ENCODE peak calls at places on chromosome 21, in seven cellular contexts. One of them, this sample, is unnamed.

GRCh38 chr21:42513151-42513984 is at the start of gene SLC37A1:
- DNase-seq in fibroblast of lung: no peak
- DNase-seq in AG04450: no peak
- DNase-seq in PC-9: peak; percentile 33
- DNase-seq in breast epithelium: no peak
- DNase-seq in SJCRH30: no peak
- DNase-seq in A549: no peak
- DNase-seq in this sample: no peak

GRCh38 chr21:42844411-42845113 is 34.8 kb downstream of the WDR4 start:
- DNase-seq in breast epithelium: no peak
- DNase-seq in PC-9: no peak
- DNase-seq in A549: no peak
- DNase-seq in SJCRH30: no peak
- DNase-seq in AG04450: no peak
- DNase-seq in fibroblast of lung: no peak
- DNase-seq in this sample: no peak

GRCh38 chr21:41653944-41654625 is 112.8 kb downstream of the RIPK4 start:
- DNase-seq in PC-9: no peak
- DNase-seq in SJCRH30: no peak
- DNase-seq in AG04450: no peak
- DNase-seq in fibroblast of lung: peak; percentile 42
- DNase-seq in breast epithelium: no peak
- DNase-seq in A549: no peak
- DNase-seq in this sample: no peak

GRCh38 chr21:23858878-23859277 is 1748.4 kb downstream of the MRPL39 start:
- DNase-seq in breast epithelium: no peak
- DNase-seq in SJCRH30: no peak
- DNase-seq in PC-9: no peak
- DNase-seq in AG04450: no peak
- DNase-seq in fibroblast of lung: no peak
- DNase-seq in A549: no peak
- DNase-seq in this sample: no peak

GRCh38 chr21:46116846-46117585 is 19.1 kb downstream of the COL6A2 start:
- DNase-seq in SJCRH30: peak; percentile 14
- DNase-seq in A549: no peak
- DNase-seq in fibroblast of lung: peak; percentile 81
- DNase-seq in AG04450: no peak
- DNase-seq in breast epithelium: peak; percentile 42
- DNase-seq in PC-9: peak; percentile 51
- DNase-seq in this sample: no peak

GRCh38 chr21:42684109-42684916 is 30.9 kb downstream of the PDE9A start:
- DNase-seq in A549: no peak
- DNase-seq in AG04450: no peak
- DNase-seq in SJCRH30: no peak
- DNase-seq in fibroblast of lung: no peak
- DNase-seq in breast epithelium: no peak
- DNase-seq in PC-9: no peak
- DNase-seq in this sample: no peak

GRCh38 chr21:38170283-38170682 is 86.5 kb upstream of the KCNJ15 start:
- DNase-seq in breast epithelium: no peak
- DNase-seq in A549: no peak
- DNase-seq in PC-9: no peak
- DNase-seq in SJCRH30: peak; percentile 45
- DNase-seq in AG04450: no peak
- DNase-seq in fibroblast of lung: peak; percentile 15
- DNase-seq in this sample: no peak

GRCh38 chr21:42156690-42157605 is 62.0 kb upstream of the ABCG1 start:
- DNase-seq in breast epithelium: peak; percentile 83
- DNase-seq in SJCRH30: peak; percentile 91
- DNase-seq in AG04450: no peak
- DNase-seq in fibroblast of lung: no peak
- DNase-seq in A549: no peak
- DNase-seq in PC-9: no peak
- DNase-seq in this sample: no peak

GRCh38 chr21:31354604-31355443 is 10.8 kb upstream of the TIAM1 start:
- DNase-seq in AG04450: peak; percentile 45
- DNase-seq in A549: peak; percentile 16
- DNase-seq in PC-9: peak; percentile 66
- DNase-seq in breast epithelium: peak; percentile 66
- DNase-seq in SJCRH30: no peak
- DNase-seq in fibroblast of lung: peak; percentile 57
- DNase-seq in this sample: peak; percentile 74

GRCh38 chr21:46180778-46181391 is 3.4 kb downstream of the SPATC1L start:
- DNase-seq in breast epithelium: peak; percentile 48
- DNase-seq in SJCRH30: no peak
- DNase-seq in fibroblast of lung: no peak
- DNase-seq in A549: no peak
- DNase-seq in PC-9: no peak
- DNase-seq in AG04450: no peak
- DNase-seq in this sample: no peak

GRCh38 chr21:39845581-39846130 is 21.6 kb upstream of the PCP4 start:
- DNase-seq in SJCRH30: peak; percentile 68
- DNase-seq in A549: no peak
- DNase-seq in PC-9: no peak
- DNase-seq in breast epithelium: no peak
- DNase-seq in AG04450: no peak
- DNase-seq in fibroblast of lung: no peak
- DNase-seq in this sample: no peak

GRCh38 chr21:41482321-41482720 is 25.6 kb downstream of the TMPRSS2 start:
- DNase-seq in breast epithelium: no peak
- DNase-seq in fibroblast of lung: peak; percentile 14
- DNase-seq in PC-9: no peak
- DNase-seq in A549: no peak
- DNase-seq in SJCRH30: no peak
- DNase-seq in AG04450: peak; percentile 23
- DNase-seq in this sample: peak; percentile 41

GRCh38 chr21:25457411-25457810 is 149.9 kb downstream of the MRPL39 start:
- DNase-seq in A549: no peak
- DNase-seq in breast epithelium: no peak
- DNase-seq in AG04450: peak; percentile 13
- DNase-seq in SJCRH30: peak; percentile 65
- DNase-seq in fibroblast of lung: peak; percentile 76
- DNase-seq in PC-9: no peak
- DNase-seq in this sample: no peak

GRCh38 chr21:42925114-42925907 is at the start of gene ERVH48-1:
- DNase-seq in breast epithelium: no peak
- DNase-seq in A549: no peak
- DNase-seq in AG04450: no peak
- DNase-seq in PC-9: no peak
- DNase-seq in fibroblast of lung: no peak
- DNase-seq in SJCRH30: no peak
- DNase-seq in this sample: no peak

GRCh38 chr21:33642027-33642895 is at the start of gene ITSN1:
- DNase-seq in fibroblast of lung: peak; percentile 100
- DNase-seq in AG04450: peak; percentile 99
- DNase-seq in breast epithelium: peak; percentile 100
- DNase-seq in PC-9: peak; percentile 98
- DNase-seq in A549: peak; percentile 79
- DNase-seq in SJCRH30: peak; percentile 100
- DNase-seq in this sample: peak; percentile 99
- H3K4me3 ChIP-seq in fibroblast of lung: peak within 1 kb of the TSS; percentile 79
- H3K4me3 ChIP-seq in AG04450: peak within 1 kb of the TSS; percentile 93
- H3K4me3 ChIP-seq in breast epithelium: peak within 1 kb of the TSS; percentile 98
- H3K4me3 ChIP-seq in PC-9: peak within 1 kb of the TSS; percentile 76
- H3K4me3 ChIP-seq in A549: peak within 1 kb of the TSS; percentile 100
- H3K4me3 ChIP-seq in SJCRH30: peak within 1 kb of the TSS; percentile 67
- H3K4me3 ChIP-seq in this sample: peak within 1 kb of the TSS; percentile 83

GRCh38 chr21:27839512-27840115 is 872.7 kb upstream of the ADAMTS5 start:
- DNase-seq in fibroblast of lung: no peak
- DNase-seq in breast epithelium: no peak
- DNase-seq in SJCRH30: no peak
- DNase-seq in AG04450: no peak
- DNase-seq in PC-9: no peak
- DNase-seq in A549: no peak
- DNase-seq in this sample: no peak

GRCh38 chr21:27841084-27841483 is 874.2 kb upstream of the ADAMTS5 start:
- DNase-seq in AG04450: no peak
- DNase-seq in breast epithelium: no peak
- DNase-seq in A549: no peak
- DNase-seq in SJCRH30: no peak
- DNase-seq in PC-9: no peak
- DNase-seq in fibroblast of lung: no peak
- DNase-seq in this sample: no peak

GRCh38 chr21:27838585-27838984 is 871.7 kb upstream of the ADAMTS5 start:
- DNase-seq in AG04450: no peak
- DNase-seq in fibroblast of lung: no peak
- DNase-seq in A549: no peak
- DNase-seq in breast epithelium: no peak
- DNase-seq in SJCRH30: no peak
- DNase-seq in PC-9: no peak
- DNase-seq in this sample: no peak

GRCh38 chr21:27840273-27840672 is 873.4 kb upstream of the ADAMTS5 start:
- DNase-seq in fibroblast of lung: no peak
- DNase-seq in breast epithelium: no peak
- DNase-seq in PC-9: no peak
- DNase-seq in AG04450: no peak
- DNase-seq in A549: no peak
- DNase-seq in SJCRH30: no peak
- DNase-seq in this sample: no peak

GRCh38 chr21:27837933-27838332 is 871.0 kb upstream of the ADAMTS5 start:
- DNase-seq in PC-9: no peak
- DNase-seq in SJCRH30: no peak
- DNase-seq in AG04450: no peak
- DNase-seq in A549: no peak
- DNase-seq in breast epithelium: no peak
- DNase-seq in fibroblast of lung: no peak
- DNase-seq in this sample: no peak
- H3K4me3 ChIP-seq in PC-9: no peak overlapping the region
- H3K4me3 ChIP-seq in SJCRH30: no peak overlapping the region
- H3K4me3 ChIP-seq in AG04450: no peak overlapping the region
- H3K4me3 ChIP-seq in A549: no peak overlapping the region
- H3K4me3 ChIP-seq in breast epithelium: no peak overlapping the region
- H3K4me3 ChIP-seq in fibroblast of lung: no peak overlapping the region
- H3K4me3 ChIP-seq in this sample: no peak overlapping the region

GRCh38 chr21:16587671-16588379 is 858.0 kb downstream of the USP25 start:
- DNase-seq in A549: no peak
- DNase-seq in SJCRH30: no peak
- DNase-seq in fibroblast of lung: peak; percentile 94
- DNase-seq in AG04450: no peak
- DNase-seq in PC-9: no peak
- DNase-seq in breast epithelium: no peak
- DNase-seq in this sample: peak; percentile 40
- H3K4me3 ChIP-seq in A549: peak overlapping the region; percentile 52
- H3K4me3 ChIP-seq in SJCRH30: no peak overlapping the region
- H3K4me3 ChIP-seq in fibroblast of lung: peak overlapping the region; percentile 61
- H3K4me3 ChIP-seq in AG04450: peak overlapping the region; percentile 58
- H3K4me3 ChIP-seq in PC-9: peak overlapping the region; percentile 49
- H3K4me3 ChIP-seq in breast epithelium: peak overlapping the region; percentile 67
- H3K4me3 ChIP-seq in this sample: peak overlapping the region; percentile 43

GRCh38 chr21:33069994-33070811 is at the start of gene OLIG1:
- DNase-seq in SJCRH30: peak; percentile 63
- DNase-seq in fibroblast of lung: no peak
- DNase-seq in AG04450: no peak
- DNase-seq in breast epithelium: no peak
- DNase-seq in A549: peak; percentile 55
- DNase-seq in PC-9: no peak
- DNase-seq in this sample: no peak
- H3K4me3 ChIP-seq in SJCRH30: peak within 1 kb of the TSS; percentile 56
- H3K4me3 ChIP-seq in fibroblast of lung: no peak within 1 kb of the TSS
- H3K4me3 ChIP-seq in AG04450: no peak within 1 kb of the TSS
- H3K4me3 ChIP-seq in breast epithelium: peak within 1 kb of the TSS; percentile 63
- H3K4me3 ChIP-seq in A549: peak within 1 kb of the TSS; percentile 42
- H3K4me3 ChIP-seq in PC-9: no peak within 1 kb of the TSS
- H3K4me3 ChIP-seq in this sample: peak within 1 kb of the TSS; percentile 18

DNA sequence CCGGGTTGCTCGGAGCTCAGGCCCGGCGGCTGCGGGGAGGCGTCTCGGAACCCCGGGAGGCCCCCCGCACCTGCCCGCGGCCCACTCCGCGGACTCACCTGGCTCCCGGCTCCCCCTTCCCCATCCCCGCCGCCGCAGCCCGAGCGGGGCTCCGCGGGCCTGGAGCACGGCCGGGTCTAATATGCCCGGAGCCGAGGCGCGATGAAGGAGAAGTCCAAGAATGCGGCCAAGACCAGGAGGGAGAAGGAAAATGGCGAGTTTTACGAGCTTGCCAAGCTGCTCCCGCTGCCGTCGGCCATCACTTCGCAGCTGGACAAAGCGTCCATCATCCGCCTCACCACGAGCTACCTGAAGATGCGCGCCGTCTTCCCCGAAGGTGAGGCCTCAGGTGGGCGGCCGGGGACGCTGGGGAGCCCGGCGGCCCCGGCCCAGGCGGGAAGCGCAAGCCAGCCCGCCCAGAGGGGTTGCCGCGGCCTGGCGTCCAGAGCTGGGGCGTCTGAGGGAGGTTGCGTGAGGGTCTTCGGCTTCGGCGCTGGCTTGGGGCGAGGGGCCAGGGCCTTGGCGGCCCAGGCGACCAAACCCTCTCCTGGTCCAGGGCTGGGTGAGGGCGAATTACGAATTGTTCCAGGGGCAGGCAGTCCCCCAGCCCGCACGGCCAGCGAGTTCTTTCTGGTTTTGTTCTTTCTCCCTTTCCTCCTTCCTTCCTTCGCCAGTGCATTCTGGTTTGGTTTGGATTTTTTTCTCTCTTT is 805 bp downstream of the SIM2 start:
- DNase-seq in A549: no peak
- DNase-seq in breast epithelium: no peak
- DNase-seq in fibroblast of lung: no peak
- DNase-seq in SJCRH30: no peak
- DNase-seq in AG04450: no peak
- DNase-seq in PC-9: no peak
- DNase-seq in this sample: no peak
- H3K4me3 ChIP-seq in A549: peak overlapping the region; percentile 61
- H3K4me3 ChIP-seq in breast epithelium: peak overlapping the region; percentile 72
- H3K4me3 ChIP-seq in fibroblast of lung: no peak overlapping the region
- H3K4me3 ChIP-seq in SJCRH30: no peak overlapping the region
- H3K4me3 ChIP-seq in AG04450: no peak overlapping the region
- H3K4me3 ChIP-seq in PC-9: peak overlapping the region; percentile 87
- H3K4me3 ChIP-seq in this sample: peak overlapping the region; percentile 55

DNA sequence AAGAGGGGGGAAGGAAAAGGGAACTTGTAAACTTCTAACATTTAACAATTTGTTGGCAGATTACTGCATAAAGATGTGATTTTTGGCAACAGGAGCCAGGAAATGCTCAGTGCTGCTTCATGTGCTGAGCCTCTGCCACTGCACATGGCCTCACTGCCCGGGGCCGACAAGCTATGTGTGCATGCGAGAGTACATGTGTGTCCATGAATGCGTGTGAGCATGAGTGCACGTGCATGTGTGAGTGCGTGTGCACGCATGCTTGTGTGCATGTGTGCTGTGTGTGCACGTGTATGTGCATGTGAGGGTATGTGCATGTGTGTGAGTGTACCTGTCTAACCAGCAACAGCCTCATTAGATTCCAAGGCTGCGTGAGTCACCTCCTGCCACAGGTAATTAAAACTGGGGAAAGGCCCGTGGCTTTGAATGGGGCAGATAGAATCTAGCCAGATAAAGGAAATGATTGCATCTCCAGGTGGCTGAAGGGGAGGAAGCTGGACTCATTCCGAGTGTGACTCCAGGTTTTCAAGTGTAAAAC is 41.4 kb upstream of the TSPEAR start:
- DNase-seq in SJCRH30: no peak
- DNase-seq in breast epithelium: no peak
- DNase-seq in AG04450: no peak
- DNase-seq in PC-9: peak; percentile 61
- DNase-seq in fibroblast of lung: no peak
- DNase-seq in A549: no peak
- DNase-seq in this sample: no peak
- H3K4me3 ChIP-seq in SJCRH30: no peak overlapping the region
- H3K4me3 ChIP-seq in breast epithelium: no peak overlapping the region
- H3K4me3 ChIP-seq in AG04450: no peak overlapping the region
- H3K4me3 ChIP-seq in PC-9: no peak overlapping the region
- H3K4me3 ChIP-seq in fibroblast of lung: no peak overlapping the region
- H3K4me3 ChIP-seq in A549: no peak overlapping the region
- H3K4me3 ChIP-seq in this sample: no peak overlapping the region

GRCh38 chr21:21712761-21713558 is 714.8 kb downstream of the NCAM2 start:
- DNase-seq in PC-9: no peak
- DNase-seq in breast epithelium: no peak
- DNase-seq in A549: no peak
- DNase-seq in SJCRH30: no peak
- DNase-seq in AG04450: no peak
- DNase-seq in fibroblast of lung: peak; percentile 76
- DNase-seq in this sample: peak; percentile 60
- H3K4me3 ChIP-seq in PC-9: no peak overlapping the region
- H3K4me3 ChIP-seq in breast epithelium: no peak overlapping the region
- H3K4me3 ChIP-seq in A549: no peak overlapping the region
- H3K4me3 ChIP-seq in SJCRH30: no peak overlapping the region
- H3K4me3 ChIP-seq in AG04450: no peak overlapping the region
- H3K4me3 ChIP-seq in fibroblast of lung: no peak overlapping the region
- H3K4me3 ChIP-seq in this sample: no peak overlapping the region